ENCODE peak calls at places on chromosome 4, in ten cellular contexts. D is GM06990; V is NCI-H524; X is stimulated activated effector memory CD8-positive, alpha-beta T cell treated with anti-CD3 and anti-CD28 coated beads, Interleukin-12 subunit alpha, Interleukin-12 subunit beta, amount 100 ng/mL, for 72 hours; E is GM18507; Y is brain microvascular endothelial cell; N is pancreas; P is Calu3; O is astrocyte of the spinal cord; H is activated CD4-positive, CD25-positive, alpha-beta regulatory T cell treated with anti-CD3 and anti-CD28 coated beads, Interleukin-2, amount 50 U/mL, for 16 hours. K is an unnamed sample.

GRCh38 chr4:14035076-14035475 is 407.6 kb upstream of the BOD1L1 start:
- DNase-seq in D (no peak), V (no peak), X (no peak), E (no peak), Y (no peak), N (no peak), P (no peak), O (no peak), H (no peak), K (no peak)

GRCh38 chr4:39410415-39410814 is 3.7 kb downstream of the KLB start:
- DNase-seq in D (no peak), V (no peak), X (no peak), E (no peak), Y (no peak), N (no peak), P (no peak), O (no peak), H (no peak), K (no peak)

GRCh38 chr4:183591301-183591700 is 67.7 kb downstream of the RWDD4 start:
- DNase-seq in D (no peak), V (no peak), X (no peak), E (no peak), Y (no peak), N (no peak), P (no peak), O (no peak), H (no peak), K (no peak)

GRCh38 chr4:72712997-72713396 is 144.0 kb upstream of the ADAMTS3 start:
- DNase-seq in D (no peak), V (no peak), X (no peak), E (no peak), Y (no peak), N (no peak), P (no peak), O (no peak), H (no peak), K (no peak)

GRCh38 chr4:176671532-176671931 is 121.2 kb downstream of the VEGFC start:
- DNase-seq in D (no peak), V (no peak), X (no peak), E (no peak), Y (no peak), N (no peak), P (no peak), O (no peak), H (no peak), K (no peak)

GRCh38 chr4:153432971-153433752 is 33.0 kb upstream of the TMEM131L start:
- DNase-seq in D (peak), V (peak), X (peak), E (peak), Y (peak), N (peak), P (peak), O (peak), H (peak), K (peak)

GRCh38 chr4:26081795-26082498 is 167.9 kb downstream of the SMIM20 start:
- DNase-seq in D (no peak), V (peak), X (no peak), E (no peak), Y (no peak), N (no peak), P (peak), O (peak), H (no peak), K (no peak)

GRCh38 chr4:57410331-57411052 is 300.3 kb upstream of the IGFBP7 start:
- DNase-seq in D (no peak), V (no peak), X (no peak), E (no peak), Y (no peak), N (no peak), P (no peak), O (no peak), H (no peak), K (no peak)

GRCh38 chr4:176981551-176981950 is 188.8 kb upstream of the VEGFC start:
- DNase-seq in D (no peak), V (no peak), X (no peak), E (no peak), Y (no peak), N (no peak), P (no peak), O (no peak), H (no peak), K (no peak)

GRCh38 chr4:55154290-55154880 is 29.0 kb upstream of the KDR start:
- DNase-seq in D (no peak), V (no peak), X (no peak), E (no peak), Y (no peak), N (no peak), P (no peak), O (no peak), H (no peak), K (no peak)

GRCh38 chr4:13626492-13627184 is 887 bp downstream of the BOD1L1 start:
- DNase-seq in D (no peak), V (no peak), X (no peak), E (no peak), Y (no peak), N (no peak), P (no peak), O (peak), H (no peak), K (no peak)

GRCh38 chr4:52059372-52059771 is 8.3 kb downstream of the SPATA18 start:
- DNase-seq in D (no peak), V (no peak), X (no peak), E (no peak), Y (no peak), N (no peak), P (peak), O (peak), H (no peak), K (no peak)

GRCh38 chr4:1836650-1837049 is 19.3 kb downstream of the LETM1 start:
- DNase-seq in D (no peak), V (no peak), X (no peak), E (no peak), Y (no peak), N (no peak), P (no peak), O (no peak), H (no peak), K (no peak)

GRCh38 chr4:142211444-142211843 is 575.1 kb downstream of the IL15 start:
- DNase-seq in D (no peak), V (no peak), X (no peak), E (no peak), Y (no peak), N (no peak), P (no peak), O (no peak), H (no peak), K (no peak)

GRCh38 chr4:117577686-117578085 is 456.6 kb upstream of the NDST3 start:
- DNase-seq in D (no peak), V (no peak), X (no peak), E (no peak), Y (no peak), N (no peak), P (no peak), O (peak), H (no peak), K (no peak)

GRCh38 chr4:4216261-4216660 is 10.5 kb downstream of the OTOP1 start:
- DNase-seq in D (no peak), V (no peak), X (no peak), E (no peak), Y (no peak), N (no peak), P (no peak), O (no peak), H (no peak), K (no peak)

GRCh38 chr4:48360285-48360965 is 19.1 kb downstream of the SLAIN2 start:
- DNase-seq in D (no peak), V (no peak), X (no peak), E (no peak), Y (peak), N (no peak), P (no peak), O (peak), H (no peak), K (no peak)

GRCh38 chr4:86108152-86108551 is 251.7 kb downstream of the MAPK10 start:
- DNase-seq in D (no peak), V (no peak), X (no peak), E (no peak), Y (peak), N (no peak), P (no peak), O (peak), H (no peak), K (no peak)

GRCh38 chr4:113452868-113453620 is 308.5 kb downstream of the CAMK2D start:
- DNase-seq in D (no peak), V (peak), X (no peak), E (no peak), Y (peak), N (no peak), P (no peak), O (peak), H (no peak), K (no peak)

GRCh38 chr4:76950052-76950845 is 697 bp downstream of the SEPTIN11 start:
- DNase-seq in D (peak), V (peak), X (peak), E (peak), Y (no peak), N (peak), P (peak), O (no peak), H (peak), K (peak)

GRCh38 chr4:184251680-184252000 is 34.0 kb upstream of the ENPP6 start:
- DNase-seq in D (no peak), V (peak), X (no peak), E (no peak), Y (no peak), N (no peak), P (no peak), O (no peak), H (no peak), K (no peak)

GRCh38 chr4:138916763-138917162 is 98.8 kb upstream of the NOCT start:
- DNase-seq in D (no peak), V (no peak), X (no peak), E (no peak), Y (no peak), N (no peak), P (no peak), O (no peak), H (no peak), K (no peak)

GRCh38 chr4:5810151-5810550 is 82.7 kb downstream of the CRMP1 start:
- DNase-seq in D (no peak), V (no peak), X (no peak), E (no peak), Y (no peak), N (no peak), P (no peak), O (no peak), H (no peak), K (no peak)

GRCh38 chr4:173521474-173522159 is 8.4 kb downstream of the HAND2 start:
- DNase-seq in D (no peak), V (peak), X (no peak), E (no peak), Y (no peak), N (no peak), P (no peak), O (no peak), H (no peak), K (no peak)

GRCh38 chr4:37956941-37957340 is 3.3 kb upstream of the PTTG2 start:
- DNase-seq in D (no peak), V (no peak), X (no peak), E (no peak), Y (no peak), N (no peak), P (no peak), O (no peak), H (no peak), K (no peak)

GRCh38 chr4:55444822-55445221 is 49.1 kb downstream of the TMEM165 start:
- DNase-seq in D (no peak), V (peak), X (no peak), E (no peak), Y (peak), N (no peak), P (no peak), O (peak), H (no peak), K (no peak)

GRCh38 chr4:1414831-1415680 is 8.8 kb upstream of the NKX1-1 start:
- DNase-seq in D (no peak), V (no peak), X (no peak), E (no peak), Y (no peak), N (peak), P (no peak), O (no peak), H (no peak), K (peak)

K was measured in left colon.